ENCODE peak calls at places on chromosomes 2 and 18, in nine cellular contexts. N is body of pancreas, Y is cardiac muscle cell, A is suprapubic skin, Z is fibroblast of lung, L is HFFc6, H is vagina, W is omental fat pad, X is tibial artery. J is an unnamed sample.

GRCh38 chr2:100853909-100854810 is 34.2 kb downstream of the NPAS2 start:
- DNase-seq in X (no peak), W (no peak), A (peak; percentile 52), N (no peak), L (no peak), Y (no peak), Z (no peak), H (no peak), J (no peak)

GRCh38 chr2:16003152-16003551 is 62.8 kb downstream of the MYCN start:
- DNase-seq in H (no peak), Y (no peak), Z (no peak), W (no peak), X (no peak), N (no peak), A (no peak), L (no peak), J (no peak)

GRCh38 chr2:44939074-44940052 is 2.1 kb upstream of the SIX3 start:
- DNase-seq in X (peak; percentile 54), W (no peak), A (no peak), Z (no peak), Y (no peak), N (no peak), L (no peak), H (no peak), J (no peak)

GRCh38 chr18:77116201-77117080 is 16.1 kb downstream of the MBP start:
- DNase-seq in N (no peak), X (no peak), Y (no peak), L (no peak), A (no peak), Z (no peak), W (no peak), H (peak; percentile 83), J (no peak)

GRCh38 chr2:172427256-172427989 is at the start of gene ITGA6:
- DNase-seq in Z (peak; percentile 50), Y (peak; percentile 52), H (no peak), W (no peak), L (peak; percentile 62), X (peak; percentile 73), A (peak; percentile 84), N (peak; percentile 92), J (peak; percentile 91)

GRCh38 chr2:220044383-220044782 is 417.0 kb downstream of the SLC4A3 start:
- DNase-seq in X (no peak), Y (no peak), L (no peak), N (no peak), Z (no peak), W (no peak), A (no peak), H (no peak), J (no peak)

GRCh38 chr2:85440736-85441135 is 22.2 kb downstream of the SH2D6 start:
- DNase-seq in W (no peak), A (no peak), X (no peak), H (no peak), N (no peak), Y (no peak), Z (no peak), L (no peak), J (no peak)

GRCh38 chr2:195364015-195364965 is 292.7 kb upstream of the SLC39A10 start:
- DNase-seq in N (no peak), A (no peak), H (no peak), Y (peak; percentile 35), L (peak; percentile 30), W (no peak), Z (peak; percentile 65), X (no peak), J (no peak)

GRCh38 chr2:229129738-229130371 is 141.2 kb downstream of the PID1 start:
- DNase-seq in A (no peak), L (peak; percentile 4), H (no peak), N (no peak), X (no peak), Z (peak; percentile 52), W (no peak), Y (peak; percentile 42), J (peak; percentile 55)

GRCh38 chr2:212692466-212692865 is 153.9 kb upstream of the ERBB4 start:
- DNase-seq in L (no peak), A (no peak), Y (no peak), N (no peak), W (no peak), X (no peak), Z (peak; percentile 11), H (no peak), J (no peak)

GRCh38 chr2:45889053-45889452 is 237.6 kb downstream of the PRKCE start:
- DNase-seq in X (no peak), N (peak; percentile 43), Z (peak; percentile 65), Y (peak; percentile 25), W (no peak), H (no peak), L (no peak), A (no peak), J (no peak)

GRCh38 chr2:45964226-45964841 is 312.9 kb downstream of the PRKCE start:
- DNase-seq in Z (peak; percentile 86), N (peak; percentile 36), Y (peak; percentile 79), W (peak; percentile 43), L (peak; percentile 97), H (peak; percentile 90), A (peak; percentile 85), X (peak; percentile 76), J (peak; percentile 94)

GRCh38 chr18:35097763-35098162 is 56.5 kb downstream of the MAPRE2 start:
- DNase-seq in A (no peak), N (no peak), X (no peak), W (no peak), H (no peak), L (no peak), Y (no peak), Z (no peak), J (no peak)

GRCh38 chr18:79770826-79771225 is 26.9 kb upstream of the KCNG2 start:
- DNase-seq in Y (no peak), N (no peak), Z (no peak), X (peak; percentile 56), H (no peak), W (no peak), A (no peak), L (no peak), J (no peak)

GRCh38 chr2:191976436-191976835 is 129.5 kb upstream of the CAVIN2 start:
- DNase-seq in A (no peak), L (peak; percentile 52), N (no peak), X (no peak), H (no peak), Y (peak; percentile 76), Z (peak; percentile 62), W (no peak), J (no peak)

GRCh38 chr2:27428978-27429541 is 629 bp downstream of the NRBP1 start:
- DNase-seq in A (peak; percentile 86), Y (peak; percentile 89), X (peak; percentile 88), Z (peak; percentile 82), L (peak; percentile 76), H (no peak), W (peak; percentile 27), N (peak; percentile 88), J (peak; percentile 84)

GRCh38 chr2:8985561-8986326 is 17.7 kb downstream of the MBOAT2 start:
- DNase-seq in W (no peak), L (peak; percentile 41), Y (no peak), X (no peak), A (no peak), H (no peak), N (no peak), Z (no peak), J (no peak)

GRCh38 chr2:8987413-8987812 is 16.1 kb downstream of the MBOAT2 start:
- DNase-seq in L (no peak), Y (peak; percentile 67), H (no peak), Z (peak; percentile 49), W (no peak), X (no peak), N (no peak), A (no peak), J (no peak)

GRCh38 chr2:8984855-8985254 is 18.6 kb downstream of the MBOAT2 start:
- DNase-seq in A (no peak), Y (peak; percentile 51), W (no peak), Z (no peak), H (no peak), X (no peak), N (no peak), L (no peak), J (no peak)

GRCh38 chr2:8984152-8984551 is 19.3 kb downstream of the MBOAT2 start:
- DNase-seq in A (no peak), Y (peak; percentile 66), Z (peak; percentile 39), N (no peak), X (no peak), L (no peak), W (no peak), H (no peak), J (no peak)

GRCh38 chr2:8986327-8986976 is 17.0 kb downstream of the MBOAT2 start:
- DNase-seq in L (no peak), X (no peak), Y (no peak), W (no peak), H (no peak), A (no peak), N (no peak), Z (no peak), J (no peak)
- TF ChIP-seq CTCF in L (peak; percentile 48), X (no peak), Y (peak; percentile 28), W (no peak), H (no peak), A (no peak), N (no peak), Z (peak; percentile 26), J (no peak)

GRCh38 chr18:29436459-29436858 is 1259.5 kb upstream of the CDH2 start:
- DNase-seq in Y (no peak), H (no peak), W (no peak), X (no peak), L (no peak), N (no peak), A (no peak), Z (no peak), J (no peak)
- TF ChIP-seq CTCF in Y (no peak), H (no peak), W (no peak), X (no peak), L (peak; percentile 45), N (no peak), A (no peak), Z (no peak), J (no peak)

GRCh38 chr2:210667726-210668125 is 111.3 kb downstream of the CPS1 start:
- DNase-seq in Y (no peak), A (no peak), X (no peak), N (no peak), L (no peak), Z (no peak), H (no peak), W (no peak), J (no peak)

GRCh38 chr2:210662557-210662956 is 106.2 kb downstream of the CPS1 start:
- DNase-seq in Z (no peak), A (no peak), X (no peak), L (no peak), W (no peak), N (no peak), Y (no peak), H (no peak), J (no peak)

GRCh38 chr2:210660751-210661150 is 104.4 kb downstream of the CPS1 start:
- DNase-seq in A (no peak), X (no peak), Y (no peak), N (no peak), H (no peak), W (no peak), Z (no peak), L (no peak), J (no peak)

GRCh38 chr2:210663574-210663973 is 107.2 kb downstream of the CPS1 start:
- DNase-seq in Y (peak; percentile 34), A (no peak), L (no peak), Z (peak; percentile 22), N (no peak), H (no peak), X (no peak), W (no peak), J (peak; percentile 4)
- TF ChIP-seq CTCF in Y (no peak), A (no peak), L (peak; percentile 30), Z (peak; percentile 5), N (peak; percentile 53), H (no peak), X (peak; percentile 19), W (no peak), J (no peak)

GRCh38 chr2:237707859-237708398 is 80.5 kb downstream of the LRRFIP1 start:
- DNase-seq in Y (peak; percentile 17), X (peak; percentile 71), W (no peak), N (no peak), A (no peak), Z (peak; percentile 61), L (no peak), H (peak; percentile 83), J (no peak)
- TF ChIP-seq CTCF in Y (no peak), X (no peak), W (no peak), N (no peak), A (no peak), Z (no peak), L (peak; percentile 15), H (no peak), J (no peak)